ENCODE peak calls at places on chromosomes 6 and 20, in four cellular contexts. One of them, this sample, is unnamed.

GRCh38 chr6:9789201-9789600 is 625.7 kb downstream of the TFAP2A start:
- DNase-seq in psoas muscle: no peak
- DNase-seq in fibroblast of lung: no peak
- DNase-seq in lower leg skin: no peak
- DNase-seq in this sample: no peak

GRCh38 chr6:124699038-124699437 is 263.2 kb upstream of the RNF217 start:
- DNase-seq in lower leg skin: no peak
- DNase-seq in psoas muscle: no peak
- DNase-seq in fibroblast of lung: no peak
- DNase-seq in this sample: no peak

GRCh38 chr20:54389872-54390271 is 85.5 kb upstream of the DOK5 start:
- DNase-seq in fibroblast of lung: no peak
- DNase-seq in lower leg skin: no peak
- DNase-seq in psoas muscle: no peak
- DNase-seq in this sample: no peak

GRCh38 chr20:44717986-44718385 is 2.8 kb downstream of the CCN5 start:
- DNase-seq in fibroblast of lung: no peak
- DNase-seq in lower leg skin: no peak
- DNase-seq in psoas muscle: no peak
- DNase-seq in this sample: no peak

GRCh38 chr6:26249959-26250805 is 114.8 kb upstream of the BTN3A2 start:
- DNase-seq in psoas muscle: no peak
- DNase-seq in fibroblast of lung: peak; percentile 84
- DNase-seq in lower leg skin: peak; percentile 90
- DNase-seq in this sample: peak; percentile 93

GRCh38 chr6:87756858-87757257 is 54.8 kb upstream of the AKIRIN2 start:
- DNase-seq in psoas muscle: no peak
- DNase-seq in fibroblast of lung: peak; percentile 95
- DNase-seq in lower leg skin: no peak
- DNase-seq in this sample: peak; percentile 89

GRCh38 chr20:14418441-14418840 is 81.0 kb upstream of the FLRT3 start:
- DNase-seq in fibroblast of lung: no peak
- DNase-seq in lower leg skin: no peak
- DNase-seq in psoas muscle: no peak
- DNase-seq in this sample: no peak

GRCh38 chr6:105759946-105760345 is 326.2 kb upstream of the PRDM1 start:
- DNase-seq in lower leg skin: no peak
- DNase-seq in fibroblast of lung: peak; percentile 95
- DNase-seq in psoas muscle: no peak
- DNase-seq in this sample: no peak

GRCh38 chr6:135451617-135452190 is 45.8 kb downstream of the AHI1 start:
- DNase-seq in lower leg skin: no peak
- DNase-seq in psoas muscle: no peak
- DNase-seq in fibroblast of lung: peak; percentile 18
- DNase-seq in this sample: no peak

GRCh38 chr20:19283503-19283902 is 71.1 kb downstream of the SLC24A3 start:
- DNase-seq in psoas muscle: no peak
- DNase-seq in fibroblast of lung: no peak
- DNase-seq in lower leg skin: no peak
- DNase-seq in this sample: no peak

GRCh38 chr6:12032783-12033573 is 20.9 kb downstream of the HIVEP1 start:
- DNase-seq in fibroblast of lung: no peak
- DNase-seq in psoas muscle: no peak
- DNase-seq in lower leg skin: no peak
- DNase-seq in this sample: no peak

GRCh38 chr6:130598021-130598989 is 228.9 kb upstream of the SMLR1 start:
- DNase-seq in fibroblast of lung: peak; percentile 64
- DNase-seq in lower leg skin: no peak
- DNase-seq in psoas muscle: no peak
- DNase-seq in this sample: no peak

GRCh38 chr6:34225551-34225950 is 11.1 kb upstream of the HMGA1 start:
- DNase-seq in lower leg skin: peak; percentile 81
- DNase-seq in fibroblast of lung: no peak
- DNase-seq in psoas muscle: no peak
- DNase-seq in this sample: no peak

GRCh38 chr6:34223964-34224940 is 12.4 kb upstream of the HMGA1 start:
- DNase-seq in lower leg skin: peak; percentile 99
- DNase-seq in fibroblast of lung: peak; percentile 88
- DNase-seq in psoas muscle: peak; percentile 93
- DNase-seq in this sample: peak; percentile 92

GRCh38 chr6:34227656-34228421 is 8.8 kb upstream of the HMGA1 start:
- DNase-seq in lower leg skin: peak; percentile 74
- DNase-seq in fibroblast of lung: peak; percentile 48
- DNase-seq in psoas muscle: no peak
- DNase-seq in this sample: no peak

GRCh38 chr6:34226731-34227586 is 9.7 kb upstream of the HMGA1 start:
- DNase-seq in fibroblast of lung: no peak
- DNase-seq in psoas muscle: no peak
- DNase-seq in lower leg skin: peak; percentile 84
- DNase-seq in this sample: no peak

DNA sequence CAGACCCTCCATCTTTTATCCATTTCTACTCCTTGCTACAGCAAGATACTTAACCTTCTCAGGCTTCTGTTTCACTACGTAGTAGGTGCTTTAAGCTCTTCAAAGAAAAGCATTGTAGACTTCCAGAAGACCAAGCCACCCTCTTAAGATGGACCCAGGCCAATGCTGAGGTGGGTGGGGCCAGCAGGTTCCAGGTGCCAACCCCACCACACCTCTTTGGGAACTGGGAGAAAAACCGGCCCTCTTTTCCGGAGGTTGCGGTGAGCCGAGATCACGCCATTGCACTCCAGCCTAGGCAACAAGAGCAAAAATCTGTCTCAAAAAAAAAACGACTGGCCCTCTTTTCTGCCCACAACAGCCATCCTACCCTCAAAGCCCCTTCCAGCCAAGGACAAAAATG is 10.6 kb upstream of the HMGA1 start:
- DNase-seq in lower leg skin: peak; percentile 80
- DNase-seq in psoas muscle: no peak
- DNase-seq in fibroblast of lung: no peak
- DNase-seq in this sample: no peak
- TF ChIP-seq CTCF in lower leg skin: no peak
- TF ChIP-seq CTCF in psoas muscle: no peak
- TF ChIP-seq CTCF in fibroblast of lung: no peak
- TF ChIP-seq CTCF in this sample: no peak

GRCh38 chr6:150465610-150466009 is 96.8 kb downstream of the IYD start:
- DNase-seq in fibroblast of lung: no peak
- DNase-seq in psoas muscle: no peak
- DNase-seq in lower leg skin: no peak
- DNase-seq in this sample: no peak
- H3K4me3 ChIP-seq in fibroblast of lung: no peak overlapping the region
- H3K4me3 ChIP-seq in psoas muscle: no peak overlapping the region
- H3K4me3 ChIP-seq in lower leg skin: no peak overlapping the region
- H3K4me3 ChIP-seq in this sample: no peak overlapping the region

DNA sequence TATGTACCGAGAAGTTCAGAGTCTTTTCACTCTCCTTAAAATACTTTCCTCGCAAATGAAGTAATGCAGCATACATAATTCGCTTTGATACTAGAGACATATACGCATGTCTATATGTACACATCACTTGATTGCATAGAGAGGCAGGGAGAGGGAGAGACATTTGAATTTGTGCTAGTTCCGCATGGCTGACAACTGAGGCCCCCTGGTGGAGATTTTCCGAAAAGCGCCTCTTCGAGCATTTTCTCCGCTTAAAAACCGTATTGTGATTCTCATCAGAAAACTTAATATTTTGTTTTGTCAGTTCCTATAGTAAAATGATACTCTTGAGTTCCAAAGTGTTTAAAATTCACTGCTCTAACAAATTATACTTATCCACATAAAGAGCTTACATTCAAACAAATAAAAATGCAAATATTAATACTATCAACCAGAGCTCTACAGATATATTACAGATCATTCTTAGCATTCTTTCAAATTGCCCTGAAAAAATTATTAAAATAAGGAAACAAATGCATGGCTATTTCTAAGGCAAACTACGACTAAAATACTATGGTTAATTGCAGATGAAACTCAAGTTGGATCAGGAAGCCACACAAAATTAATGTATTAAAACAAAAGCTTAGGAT is 636 bp downstream of the MYLK4 start:
- DNase-seq in lower leg skin: peak; percentile 92
- DNase-seq in fibroblast of lung: peak; percentile 33
- DNase-seq in psoas muscle: peak; percentile 50
- DNase-seq in this sample: no peak
- TF ChIP-seq CTCF in lower leg skin: no peak
- TF ChIP-seq CTCF in fibroblast of lung: peak; percentile 86
- TF ChIP-seq CTCF in psoas muscle: peak; percentile 90
- TF ChIP-seq CTCF in this sample: peak; percentile 83

DNA sequence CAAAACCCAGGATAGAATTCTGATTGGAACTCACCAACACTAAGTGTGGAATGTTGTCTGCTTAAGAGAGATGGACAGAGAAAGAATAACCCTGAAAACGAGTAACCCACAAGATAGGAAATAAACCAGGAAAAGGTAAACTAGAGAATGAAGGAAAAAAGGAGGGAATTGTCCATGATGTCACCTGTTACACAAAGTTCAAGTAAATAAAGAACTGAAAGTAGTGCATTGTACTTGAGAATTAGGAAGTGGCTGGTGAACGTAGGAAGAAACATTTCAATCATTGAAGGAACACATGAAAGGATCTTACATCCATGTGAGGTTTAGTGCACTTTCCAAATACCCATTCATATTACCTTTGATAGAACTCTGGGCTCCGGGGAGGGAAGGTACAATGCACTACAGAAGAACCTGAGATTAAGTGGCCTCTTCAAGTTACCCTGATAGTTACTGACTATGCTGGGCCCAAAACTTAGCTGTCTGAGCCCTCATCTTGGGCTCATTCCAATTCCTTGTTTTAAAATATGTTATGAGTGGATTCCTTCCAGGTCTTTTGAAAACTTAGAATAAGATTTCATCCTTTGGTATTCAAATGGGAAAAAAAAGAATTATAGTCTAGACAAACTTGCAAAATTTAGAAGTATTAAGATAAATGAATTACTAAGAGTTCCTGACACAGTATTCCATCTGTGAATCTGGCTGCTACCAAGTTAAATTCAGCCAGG is 1.1 kb upstream of the STX7 start:
- DNase-seq in lower leg skin: no peak
- DNase-seq in fibroblast of lung: peak; percentile 10
- DNase-seq in psoas muscle: no peak
- DNase-seq in this sample: no peak
- H3K4me3 ChIP-seq in lower leg skin: no peak overlapping the region
- H3K4me3 ChIP-seq in fibroblast of lung: peak overlapping the region; percentile 79
- H3K4me3 ChIP-seq in psoas muscle: peak overlapping the region; percentile 96
- H3K4me3 ChIP-seq in this sample: no peak overlapping the region

GRCh38 chr20:21129861-21130260 is 4.0 kb downstream of the KIZ start:
- DNase-seq in lower leg skin: no peak
- DNase-seq in psoas muscle: no peak
- DNase-seq in fibroblast of lung: no peak
- DNase-seq in this sample: no peak
- TF ChIP-seq CTCF in lower leg skin: no peak
- TF ChIP-seq CTCF in psoas muscle: no peak
- TF ChIP-seq CTCF in fibroblast of lung: no peak
- TF ChIP-seq CTCF in this sample: no peak

GRCh38 chr20:35601021-35601973 is 14.3 kb upstream of the SPAG4 start:
- DNase-seq in fibroblast of lung: peak; percentile 76
- DNase-seq in psoas muscle: peak; percentile 77
- DNase-seq in lower leg skin: peak; percentile 92
- DNase-seq in this sample: peak; percentile 83
- H3K4me3 ChIP-seq in fibroblast of lung: peak overlapping the region; percentile 48
- H3K4me3 ChIP-seq in psoas muscle: peak overlapping the region; percentile 67
- H3K4me3 ChIP-seq in lower leg skin: peak overlapping the region; percentile 15
- H3K4me3 ChIP-seq in this sample: peak overlapping the region; percentile 19

DNA sequence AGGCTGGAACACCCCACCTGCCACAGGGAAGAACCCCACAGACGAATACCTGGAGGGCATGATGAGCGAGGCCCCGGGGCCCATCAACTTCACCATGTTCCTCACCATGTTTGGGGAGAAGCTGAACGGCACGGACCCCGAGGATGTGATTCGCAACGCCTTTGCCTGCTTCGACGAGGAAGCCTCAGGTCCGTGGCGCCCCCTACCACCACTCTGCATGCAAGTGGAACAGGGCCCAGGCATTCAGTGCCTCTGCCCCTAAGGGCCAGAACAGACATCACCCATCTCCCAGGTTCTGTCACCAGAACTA is 6.6 kb downstream of the MYL9 start:
- DNase-seq in psoas muscle: no peak
- DNase-seq in fibroblast of lung: no peak
- DNase-seq in lower leg skin: no peak
- DNase-seq in this sample: no peak
- TF ChIP-seq CTCF in psoas muscle: no peak
- TF ChIP-seq CTCF in fibroblast of lung: no peak
- TF ChIP-seq CTCF in lower leg skin: no peak
- TF ChIP-seq CTCF in this sample: no peak

DNA sequence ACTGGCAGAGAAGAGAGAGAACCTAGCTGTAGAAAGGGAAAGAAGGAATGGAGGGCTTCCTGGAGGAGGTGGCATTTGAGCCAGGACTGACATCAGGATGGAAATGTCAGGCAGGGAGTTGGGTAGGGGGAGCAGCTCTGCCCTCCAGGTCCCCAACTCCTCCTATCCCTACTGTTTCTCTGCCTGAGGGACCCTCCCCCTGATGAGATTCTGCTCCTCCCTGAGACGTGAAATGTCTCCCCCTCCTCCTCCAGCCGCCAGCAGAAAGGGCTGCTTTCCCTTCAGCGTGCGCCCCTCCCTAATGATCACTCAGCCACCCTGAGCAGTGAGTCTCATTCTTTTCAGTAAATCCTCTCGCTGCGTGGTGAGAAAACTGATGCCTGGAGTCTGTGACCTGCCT is 40.6 kb downstream of the HLA-DPB1 start:
- DNase-seq in lower leg skin: peak; percentile 57
- DNase-seq in fibroblast of lung: no peak
- DNase-seq in psoas muscle: no peak
- DNase-seq in this sample: no peak
- H3K4me3 ChIP-seq in lower leg skin: no peak overlapping the region
- H3K4me3 ChIP-seq in fibroblast of lung: no peak overlapping the region
- H3K4me3 ChIP-seq in psoas muscle: no peak overlapping the region
- H3K4me3 ChIP-seq in this sample: no peak overlapping the region

GRCh38 chr6:112503210-112503609 is 156.1 kb downstream of the RFPL4B start:
- DNase-seq in fibroblast of lung: peak; percentile 53
- DNase-seq in psoas muscle: no peak
- DNase-seq in lower leg skin: no peak
- DNase-seq in this sample: no peak

GRCh38 chr6:112501705-112502104 is 154.6 kb downstream of the RFPL4B start:
- DNase-seq in fibroblast of lung: peak; percentile 69
- DNase-seq in lower leg skin: no peak
- DNase-seq in psoas muscle: no peak
- DNase-seq in this sample: no peak

GRCh38 chr6:112502348-112503130 is 155.4 kb downstream of the RFPL4B start:
- DNase-seq in fibroblast of lung: peak; percentile 47
- DNase-seq in psoas muscle: no peak
- DNase-seq in lower leg skin: no peak
- DNase-seq in this sample: no peak
- TF ChIP-seq CTCF in fibroblast of lung: peak; percentile 36
- TF ChIP-seq CTCF in psoas muscle: no peak
- TF ChIP-seq CTCF in lower leg skin: no peak
- TF ChIP-seq CTCF in this sample: no peak

This sample was measured in GM06990.